ENCODE peak calls at places on chromosome 10, in six cellular contexts. One of them, this sample, is unnamed. For H3K9me3, the result is how much of the 10 kb centered on the place peaks cover.

GRCh38 chr10:110774069-110775021 is 97.4 kb upstream of the PDCD4 start:
- DNase-seq in left ventricle myocardium inferior: no peak
- DNase-seq in endodermal cell: no peak
- DNase-seq in uterus: no peak
- DNase-seq in CD8-positive, alpha-beta memory T cell: no peak
- DNase-seq in OCI-LY7: no peak
- DNase-seq in this sample: no peak

GRCh38 chr10:112999102-112999501 is 49.1 kb downstream of the TCF7L2 start:
- DNase-seq in CD8-positive, alpha-beta memory T cell: no peak
- DNase-seq in left ventricle myocardium inferior: no peak
- DNase-seq in OCI-LY7: no peak
- DNase-seq in endodermal cell: no peak
- DNase-seq in uterus: no peak
- DNase-seq in this sample: no peak

GRCh38 chr10:31687545-31688482 is 240.8 kb downstream of the ARHGAP12 start:
- DNase-seq in uterus: no peak
- DNase-seq in left ventricle myocardium inferior: no peak
- DNase-seq in OCI-LY7: no peak
- DNase-seq in endodermal cell: no peak
- DNase-seq in CD8-positive, alpha-beta memory T cell: no peak
- DNase-seq in this sample: no peak

GRCh38 chr10:73827346-73828089 is 16.1 kb upstream of the NDST2 start:
- DNase-seq in left ventricle myocardium inferior: no peak
- DNase-seq in endodermal cell: no peak
- DNase-seq in CD8-positive, alpha-beta memory T cell: no peak
- DNase-seq in OCI-LY7: no peak
- DNase-seq in uterus: no peak
- DNase-seq in this sample: no peak

GRCh38 chr10:53748319-53748718 is 975.7 kb upstream of the MBL2 start:
- DNase-seq in left ventricle myocardium inferior: no peak
- DNase-seq in OCI-LY7: no peak
- DNase-seq in uterus: no peak
- DNase-seq in endodermal cell: no peak
- DNase-seq in CD8-positive, alpha-beta memory T cell: no peak
- DNase-seq in this sample: no peak

GRCh38 chr10:29039659-29040309 is 249.1 kb upstream of the LYZL1 start:
- DNase-seq in OCI-LY7: no peak
- DNase-seq in uterus: no peak
- DNase-seq in endodermal cell: no peak
- DNase-seq in CD8-positive, alpha-beta memory T cell: no peak
- DNase-seq in left ventricle myocardium inferior: no peak
- DNase-seq in this sample: no peak

GRCh38 chr10:48554668-48555067 is 50.2 kb downstream of the ARHGAP22 start:
- DNase-seq in endodermal cell: peak
- DNase-seq in OCI-LY7: no peak
- DNase-seq in left ventricle myocardium inferior: no peak
- DNase-seq in CD8-positive, alpha-beta memory T cell: no peak
- DNase-seq in uterus: no peak
- DNase-seq in this sample: no peak

GRCh38 chr10:98463022-98463421 is 16.3 kb upstream of the HPS1 start:
- DNase-seq in left ventricle myocardium inferior: no peak
- DNase-seq in OCI-LY7: no peak
- DNase-seq in uterus: no peak
- DNase-seq in CD8-positive, alpha-beta memory T cell: no peak
- DNase-seq in endodermal cell: no peak
- DNase-seq in this sample: no peak

GRCh38 chr10:52578871-52579405 is 193.6 kb downstream of the MBL2 start:
- DNase-seq in endodermal cell: no peak
- DNase-seq in CD8-positive, alpha-beta memory T cell: no peak
- DNase-seq in left ventricle myocardium inferior: no peak
- DNase-seq in OCI-LY7: no peak
- DNase-seq in uterus: no peak
- DNase-seq in this sample: no peak

GRCh38 chr10:101958691-101959090 is 97.3 kb downstream of the ARMH3 start:
- DNase-seq in uterus: no peak
- DNase-seq in CD8-positive, alpha-beta memory T cell: no peak
- DNase-seq in endodermal cell: no peak
- DNase-seq in left ventricle myocardium inferior: no peak
- DNase-seq in OCI-LY7: no peak
- DNase-seq in this sample: no peak

GRCh38 chr10:52216852-52217251 is 97.2 kb upstream of the DKK1 start:
- DNase-seq in endodermal cell: no peak
- DNase-seq in CD8-positive, alpha-beta memory T cell: no peak
- DNase-seq in left ventricle myocardium inferior: no peak
- DNase-seq in uterus: no peak
- DNase-seq in OCI-LY7: peak
- DNase-seq in this sample: no peak

GRCh38 chr10:46268076-46268881 is 18.5 kb upstream of the ANTXRL start:
- DNase-seq in uterus: no peak
- DNase-seq in OCI-LY7: peak
- DNase-seq in left ventricle myocardium inferior: no peak
- DNase-seq in CD8-positive, alpha-beta memory T cell: no peak
- DNase-seq in endodermal cell: no peak
- DNase-seq in this sample: peak

GRCh38 chr10:31776159-31776558 is 152.5 kb downstream of the ARHGAP12 start:
- DNase-seq in OCI-LY7: no peak
- DNase-seq in uterus: no peak
- DNase-seq in endodermal cell: no peak
- DNase-seq in CD8-positive, alpha-beta memory T cell: no peak
- DNase-seq in left ventricle myocardium inferior: no peak
- DNase-seq in this sample: no peak

GRCh38 chr10:17141504-17142229 is 12.1 kb upstream of the CUBN start:
- DNase-seq in left ventricle myocardium inferior: no peak
- DNase-seq in OCI-LY7: no peak
- DNase-seq in uterus: no peak
- DNase-seq in endodermal cell: no peak
- DNase-seq in CD8-positive, alpha-beta memory T cell: no peak
- DNase-seq in this sample: no peak

GRCh38 chr10:88687853-88688467 is 18.1 kb upstream of the LIPK start:
- DNase-seq in endodermal cell: no peak
- DNase-seq in left ventricle myocardium inferior: no peak
- DNase-seq in uterus: no peak
- DNase-seq in OCI-LY7: peak
- DNase-seq in CD8-positive, alpha-beta memory T cell: no peak
- DNase-seq in this sample: no peak

GRCh38 chr10:110214380-110214826 is 7.0 kb downstream of the MXI1 start:
- DNase-seq in left ventricle myocardium inferior: no peak
- DNase-seq in CD8-positive, alpha-beta memory T cell: no peak
- DNase-seq in OCI-LY7: peak
- DNase-seq in uterus: no peak
- DNase-seq in endodermal cell: no peak
- DNase-seq in this sample: no peak

GRCh38 chr10:125710267-125710563 is 9.3 kb upstream of the EDRF1 start:
- DNase-seq in endodermal cell: no peak
- DNase-seq in left ventricle myocardium inferior: no peak
- DNase-seq in uterus: no peak
- DNase-seq in OCI-LY7: no peak
- DNase-seq in CD8-positive, alpha-beta memory T cell: no peak
- DNase-seq in this sample: no peak

GRCh38 chr10:125193306-125193877 is 33.0 kb upstream of the CTBP2 start:
- DNase-seq in uterus: no peak
- DNase-seq in endodermal cell: no peak
- DNase-seq in CD8-positive, alpha-beta memory T cell: no peak
- DNase-seq in left ventricle myocardium inferior: no peak
- DNase-seq in OCI-LY7: no peak
- DNase-seq in this sample: no peak

DNA sequence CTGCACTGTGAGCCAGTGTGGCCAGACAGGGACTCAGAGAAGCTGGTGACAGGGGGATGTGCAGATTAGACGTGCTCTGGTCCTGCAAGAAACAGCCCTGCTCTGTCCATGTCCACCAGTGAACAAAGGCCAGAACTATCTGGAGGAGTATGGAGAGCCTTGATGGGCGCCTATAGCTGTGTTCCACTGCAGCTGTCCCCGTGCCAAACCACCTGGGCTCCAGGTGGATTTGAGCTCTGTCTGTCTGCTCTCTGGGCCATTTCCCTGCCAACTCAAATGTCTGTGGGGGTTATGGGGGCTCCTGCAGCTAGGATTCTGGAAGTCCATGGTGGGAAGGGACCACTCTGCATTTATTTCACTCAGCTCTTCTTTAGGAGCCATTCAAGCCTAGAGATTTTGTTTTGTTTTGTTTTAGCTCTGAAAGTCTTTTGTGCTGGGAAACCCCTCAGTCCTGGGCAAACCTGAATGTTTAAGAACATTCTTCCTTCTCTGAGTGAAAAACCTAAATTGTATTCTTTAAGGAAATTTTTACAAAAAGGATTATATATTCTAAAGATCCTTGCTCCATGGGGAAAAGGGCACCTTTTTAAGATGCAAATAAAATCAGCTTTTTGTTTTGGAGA is 1039.5 kb upstream of the SORCS1 start:
- DNase-seq in OCI-LY7: no peak
- DNase-seq in left ventricle myocardium inferior: no peak
- DNase-seq in endodermal cell: no peak
- DNase-seq in CD8-positive, alpha-beta memory T cell: no peak
- DNase-seq in uterus: no peak
- DNase-seq in this sample: no peak
- H3K9me3 ChIP-seq in OCI-LY7: under half
- H3K9me3 ChIP-seq in left ventricle myocardium inferior: under half
- H3K9me3 ChIP-seq in endodermal cell: under half
- H3K9me3 ChIP-seq in CD8-positive, alpha-beta memory T cell: under half
- H3K9me3 ChIP-seq in uterus: under half
- H3K9me3 ChIP-seq in this sample: under half

GRCh38 chr10:131692176-131692575 is 208.6 kb upstream of the PPP2R2D start:
- DNase-seq in OCI-LY7: no peak
- DNase-seq in endodermal cell: peak
- DNase-seq in left ventricle myocardium inferior: no peak
- DNase-seq in CD8-positive, alpha-beta memory T cell: no peak
- DNase-seq in uterus: no peak
- DNase-seq in this sample: no peak
- H3K9me3 ChIP-seq in OCI-LY7: under half
- H3K9me3 ChIP-seq in endodermal cell: under half
- H3K9me3 ChIP-seq in left ventricle myocardium inferior: under half
- H3K9me3 ChIP-seq in CD8-positive, alpha-beta memory T cell: under half
- H3K9me3 ChIP-seq in uterus: under half
- H3K9me3 ChIP-seq in this sample: under half

GRCh38 chr10:133481086-133481643 is 27.4 kb downstream of the SCART1 start:
- DNase-seq in OCI-LY7: no peak
- DNase-seq in CD8-positive, alpha-beta memory T cell: no peak
- DNase-seq in endodermal cell: no peak
- DNase-seq in left ventricle myocardium inferior: no peak
- DNase-seq in uterus: no peak
- DNase-seq in this sample: no peak

GRCh38 chr10:133481657-133482056 is 27.9 kb downstream of the SCART1 start:
- DNase-seq in endodermal cell: no peak
- DNase-seq in CD8-positive, alpha-beta memory T cell: no peak
- DNase-seq in OCI-LY7: no peak
- DNase-seq in uterus: no peak
- DNase-seq in left ventricle myocardium inferior: no peak
- DNase-seq in this sample: no peak

GRCh38 chr10:133489816-133490588 is 36.3 kb downstream of the SCART1 start:
- DNase-seq in left ventricle myocardium inferior: no peak
- DNase-seq in CD8-positive, alpha-beta memory T cell: no peak
- DNase-seq in OCI-LY7: no peak
- DNase-seq in endodermal cell: no peak
- DNase-seq in uterus: no peak
- DNase-seq in this sample: no peak

GRCh38 chr10:133484818-133485217 is 31.1 kb downstream of the SCART1 start:
- DNase-seq in OCI-LY7: no peak
- DNase-seq in CD8-positive, alpha-beta memory T cell: no peak
- DNase-seq in left ventricle myocardium inferior: no peak
- DNase-seq in endodermal cell: no peak
- DNase-seq in uterus: no peak
- DNase-seq in this sample: no peak

DNA sequence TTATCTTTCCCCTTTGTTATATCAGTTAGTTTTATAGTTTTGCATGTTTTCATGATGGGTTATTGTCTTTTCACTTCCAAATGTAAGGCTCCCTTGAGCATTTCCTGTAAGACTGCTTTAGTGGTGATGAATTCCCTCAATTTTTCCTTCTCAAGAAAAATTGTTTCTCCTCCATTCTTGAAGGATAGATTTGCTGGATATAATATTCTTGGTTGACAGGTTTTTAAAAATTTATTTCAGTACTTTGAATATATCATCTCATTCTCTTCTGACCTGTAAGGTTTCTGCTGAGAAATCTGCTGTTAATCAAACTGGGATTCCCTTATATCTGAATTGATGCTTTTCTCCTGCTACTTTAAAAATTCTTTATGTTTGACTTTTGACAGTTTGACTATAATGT is 33.3 kb downstream of the SCART1 start:
- DNase-seq in CD8-positive, alpha-beta memory T cell: no peak
- DNase-seq in uterus: no peak
- DNase-seq in OCI-LY7: no peak
- DNase-seq in endodermal cell: no peak
- DNase-seq in left ventricle myocardium inferior: no peak
- DNase-seq in this sample: no peak
- H3K9me3 ChIP-seq in CD8-positive, alpha-beta memory T cell: under half
- H3K9me3 ChIP-seq in uterus: under half
- H3K9me3 ChIP-seq in OCI-LY7: under half
- H3K9me3 ChIP-seq in endodermal cell: half or more
- H3K9me3 ChIP-seq in left ventricle myocardium inferior: half or more
- H3K9me3 ChIP-seq in this sample: under half

GRCh38 chr10:1411956-1412355 is 325.4 kb downstream of the ADARB2 start:
- DNase-seq in uterus: no peak
- DNase-seq in CD8-positive, alpha-beta memory T cell: no peak
- DNase-seq in endodermal cell: no peak
- DNase-seq in OCI-LY7: no peak
- DNase-seq in left ventricle myocardium inferior: no peak
- DNase-seq in this sample: no peak
- H3K9me3 ChIP-seq in uterus: under half
- H3K9me3 ChIP-seq in CD8-positive, alpha-beta memory T cell: under half
- H3K9me3 ChIP-seq in endodermal cell: under half
- H3K9me3 ChIP-seq in OCI-LY7: under half
- H3K9me3 ChIP-seq in left ventricle myocardium inferior: under half
- H3K9me3 ChIP-seq in this sample: under half

GRCh38 chr10:107336061-107336460 is 171.6 kb upstream of the SORCS1 start:
- DNase-seq in endodermal cell: peak
- DNase-seq in left ventricle myocardium inferior: no peak
- DNase-seq in uterus: no peak
- DNase-seq in CD8-positive, alpha-beta memory T cell: no peak
- DNase-seq in OCI-LY7: no peak
- DNase-seq in this sample: no peak
- H3K9me3 ChIP-seq in endodermal cell: under half
- H3K9me3 ChIP-seq in left ventricle myocardium inferior: under half
- H3K9me3 ChIP-seq in uterus: under half
- H3K9me3 ChIP-seq in CD8-positive, alpha-beta memory T cell: under half
- H3K9me3 ChIP-seq in OCI-LY7: under half
- H3K9me3 ChIP-seq in this sample: under half

GRCh38 chr10:37680716-37681616 is 176.4 kb downstream of the ZNF248 start:
- DNase-seq in uterus: no peak
- DNase-seq in CD8-positive, alpha-beta memory T cell: no peak
- DNase-seq in OCI-LY7: no peak
- DNase-seq in endodermal cell: no peak
- DNase-seq in left ventricle myocardium inferior: no peak
- DNase-seq in this sample: no peak

GRCh38 chr10:37681617-37681999 is 175.8 kb downstream of the ZNF248 start:
- DNase-seq in OCI-LY7: no peak
- DNase-seq in endodermal cell: no peak
- DNase-seq in uterus: no peak
- DNase-seq in left ventricle myocardium inferior: no peak
- DNase-seq in CD8-positive, alpha-beta memory T cell: no peak
- DNase-seq in this sample: no peak

GRCh38 chr10:37682617-37683016 is 174.8 kb downstream of the ZNF248 start:
- DNase-seq in uterus: no peak
- DNase-seq in CD8-positive, alpha-beta memory T cell: no peak
- DNase-seq in left ventricle myocardium inferior: no peak
- DNase-seq in OCI-LY7: no peak
- DNase-seq in endodermal cell: no peak
- DNase-seq in this sample: no peak

GRCh38 chr10:37679465-37679864 is 177.9 kb downstream of the ZNF248 start:
- DNase-seq in endodermal cell: no peak
- DNase-seq in left ventricle myocardium inferior: no peak
- DNase-seq in OCI-LY7: no peak
- DNase-seq in uterus: no peak
- DNase-seq in CD8-positive, alpha-beta memory T cell: no peak
- DNase-seq in this sample: no peak

GRCh38 chr10:37680243-37680683 is 177.1 kb downstream of the ZNF248 start:
- DNase-seq in uterus: no peak
- DNase-seq in endodermal cell: no peak
- DNase-seq in left ventricle myocardium inferior: no peak
- DNase-seq in OCI-LY7: no peak
- DNase-seq in CD8-positive, alpha-beta memory T cell: no peak
- DNase-seq in this sample: no peak
- H3K9me3 ChIP-seq in uterus: under half
- H3K9me3 ChIP-seq in endodermal cell: half or more
- H3K9me3 ChIP-seq in left ventricle myocardium inferior: under half
- H3K9me3 ChIP-seq in OCI-LY7: under half
- H3K9me3 ChIP-seq in CD8-positive, alpha-beta memory T cell: under half
- H3K9me3 ChIP-seq in this sample: under half